ENCODE peak calls at places on chromosomes 5 and 9, in seven cellular contexts. R, N, M, B, X, K and Y are unnamed samples.

GRCh38 chr9:105244996-105245719 is 707 bp downstream of the SLC44A1 start:
- DNase-seq in K (peak), M (peak), B (peak), N (peak), X (peak), R (peak), Y (peak)

GRCh38 chr5:73286891-73287290 is 113.9 kb downstream of the TMEM174 start:
- DNase-seq in B (no peak), X (no peak), K (no peak), N (no peak), M (no peak), R (no peak), Y (no peak)

GRCh38 chr9:100601216-100601615 is 23.3 kb downstream of the CAVIN4 start:
- DNase-seq in K (peak), B (peak), M (peak), N (peak), R (peak), X (no peak), Y (peak)

GRCh38 chr5:147427784-147428401 is 82.0 kb downstream of the DPYSL3 start:
- DNase-seq in X (no peak), N (no peak), R (no peak), B (no peak), M (no peak), K (no peak), Y (no peak)

GRCh38 chr5:142571351-142571750 is 114.5 kb downstream of the FGF1 start:
- DNase-seq in R (no peak), X (no peak), N (no peak), M (peak), K (no peak), B (no peak), Y (no peak)

GRCh38 chr9:130295431-130295830 is 29.9 kb downstream of the HMCN2 start:
- DNase-seq in R (no peak), M (no peak), B (no peak), K (no peak), X (no peak), N (no peak), Y (no peak)

GRCh38 chr9:125548141-125548540 is 158.9 kb downstream of the MAPKAP1 start:
- DNase-seq in B (no peak), X (no peak), N (no peak), M (no peak), R (no peak), K (no peak), Y (no peak)

GRCh38 chr9:93280661-93281259 is 96.8 kb downstream of the WNK2 start:
- DNase-seq in N (no peak), R (no peak), M (no peak), X (no peak), K (no peak), B (no peak), Y (no peak)

GRCh38 chr5:121174351-121174750 is 677.3 kb upstream of the FTMT start:
- DNase-seq in K (no peak), N (no peak), X (no peak), B (no peak), M (no peak), R (no peak), Y (no peak)

GRCh38 chr9:121720311-121720991 is 69.0 kb downstream of the DAB2IP start:
- DNase-seq in M (no peak), X (peak), K (no peak), R (peak), N (no peak), B (no peak), Y (no peak)

GRCh38 chr9:95003694-95004451 is 277.4 kb downstream of the AOPEP start:
- DNase-seq in B (peak), X (peak), R (peak), M (peak), N (no peak), K (peak), Y (no peak)

GRCh38 chr5:139446956-139447779 is 7.8 kb upstream of the DNAJC18 start:
- DNase-seq in N (no peak), B (no peak), K (no peak), X (no peak), R (no peak), M (no peak), Y (no peak)

GRCh38 chr5:41925555-41925946 is 470 bp downstream of the FBXO4 start:
- DNase-seq in R (no peak), N (peak), K (peak), B (no peak), X (peak), M (peak), Y (peak)

GRCh38 chr5:76337949-76338589 is 65.0 kb upstream of the IQGAP2 start:
- DNase-seq in B (peak), N (peak), R (peak), M (peak), X (no peak), K (no peak), Y (no peak)

GRCh38 chr9:120841930-120842684 is 615 bp downstream of the PSMD5 start:
- DNase-seq in K (no peak), B (peak), M (no peak), N (peak), X (no peak), R (no peak), Y (no peak)

GRCh38 chr9:35903049-35903448 is 3.0 kb upstream of the HRCT1 start:
- DNase-seq in R (no peak), N (peak), M (peak), B (peak), K (peak), X (no peak), Y (no peak)

GRCh38 chr9:94808926-94809700 is 82.6 kb downstream of the AOPEP start:
- DNase-seq in K (no peak), M (no peak), N (no peak), R (no peak), X (no peak), B (no peak), Y (no peak)

GRCh38 chr9:110996436-110997224 is 41.6 kb downstream of the LPAR1 start:
- DNase-seq in M (no peak), K (peak), B (no peak), N (no peak), R (no peak), X (no peak), Y (no peak)

GRCh38 chr9:130185494-130186005 is 13.3 kb downstream of the NCS1 start:
- DNase-seq in M (no peak), K (no peak), N (no peak), R (no peak), X (no peak), B (no peak), Y (no peak)

GRCh38 chr5:89901983-89902382 is 507.6 kb downstream of the CETN3 start:
- DNase-seq in N (no peak), R (no peak), M (no peak), X (no peak), K (peak), B (no peak), Y (peak)

GRCh38 chr5:119396265-119396664 is 40.4 kb downstream of the TNFAIP8 start:
- DNase-seq in B (no peak), X (no peak), M (no peak), R (no peak), K (no peak), N (no peak), Y (no peak)

GRCh38 chr5:126016256-126016655 is 407.0 kb upstream of the GRAMD2B start:
- DNase-seq in B (no peak), N (no peak), K (peak), X (no peak), R (no peak), M (no peak), Y (peak)

GRCh38 chr5:135210286-135211055 is 176.4 kb upstream of the PITX1 start:
- DNase-seq in M (peak), K (no peak), B (no peak), X (no peak), R (no peak), N (no peak), Y (no peak)

GRCh38 chr5:56494300-56494704 is 261.2 kb upstream of the ANKRD55 start:
- DNase-seq in N (no peak), K (peak), B (no peak), M (no peak), R (no peak), X (no peak), Y (no peak)

GRCh38 chr9:135032868-135033460 is 54.5 kb upstream of the OLFM1 start:
- DNase-seq in M (no peak), X (no peak), K (no peak), N (no peak), R (no peak), B (no peak), Y (no peak)

GRCh38 chr5:13553896-13554295 is 390.6 kb downstream of the DNAH5 start:
- DNase-seq in R (peak), M (no peak), X (no peak), B (peak), N (peak), K (no peak), Y (no peak)

GRCh38 chr5:54291498-54291897 is 18.9 kb downstream of the ARL15 start:
- DNase-seq in K (no peak), M (no peak), R (no peak), N (no peak), B (no peak), X (no peak), Y (no peak)

GRCh38 chr5:176342766-176343458 is 18.7 kb downstream of the KIAA1191 start:
- DNase-seq in X (no peak), B (no peak), K (no peak), N (no peak), R (no peak), M (no peak), Y (no peak)

GRCh38 chr5:88509403-88509802 is 240.8 kb upstream of the TMEM161B start:
- DNase-seq in X (no peak), M (peak), R (no peak), K (no peak), B (no peak), N (no peak), Y (no peak)

GRCh38 chr5:151164687-151165392 is 7.3 kb upstream of the ANXA6 start:
- DNase-seq in R (peak), N (peak), M (peak), K (peak), X (no peak), B (peak), Y (peak)

GRCh38 chr5:144404021-144404420 is 233.3 kb downstream of the KCTD16 start:
- DNase-seq in M (no peak), N (no peak), X (no peak), K (no peak), B (peak), R (no peak), Y (no peak)

GRCh38 chr5:148912146-148912545 is 85.7 kb downstream of the ADRB2 start:
- DNase-seq in N (no peak), K (no peak), X (no peak), M (no peak), R (no peak), B (no peak), Y (no peak)
- TF ChIP-seq CTCF in N (no peak), K (no peak), X (no peak), M (no peak), R (no peak), B (no peak), Y (no peak)

GRCh38 chr5:6684075-6684474 is 29.2 kb upstream of the TENT4A start:
- DNase-seq in B (no peak), R (no peak), N (no peak), M (no peak), X (no peak), K (no peak), Y (no peak)

GRCh38 chr5:6686501-6686900 is 26.7 kb upstream of the TENT4A start:
- DNase-seq in B (no peak), K (no peak), N (no peak), R (no peak), M (no peak), X (no peak), Y (no peak)

GRCh38 chr5:6687501-6687900 is 25.7 kb upstream of the TENT4A start:
- DNase-seq in B (no peak), X (no peak), K (no peak), R (no peak), M (no peak), N (no peak), Y (no peak)

GRCh38 chr5:6683241-6683640 is 30.0 kb upstream of the TENT4A start:
- DNase-seq in R (no peak), K (no peak), M (no peak), N (no peak), B (no peak), X (no peak), Y (no peak)

GRCh38 chr5:6686916-6687409 is 26.3 kb upstream of the TENT4A start:
- DNase-seq in B (peak), N (no peak), X (no peak), R (no peak), K (no peak), M (no peak), Y (no peak)
- H3K4me3 ChIP-seq in B (peak), N (no peak), X (no peak), R (no peak), K (peak), M (no peak), Y (peak)

GRCh38 chr9:127930298-127931091 is at the start of gene PIP5KL1:
- DNase-seq in M (peak), B (peak), K (peak), N (peak), R (peak), X (peak), Y (peak)
- TF ChIP-seq CTCF in M (peak), B (peak), K (no peak), N (peak), R (no peak), X (no peak), Y (peak)

DNA sequence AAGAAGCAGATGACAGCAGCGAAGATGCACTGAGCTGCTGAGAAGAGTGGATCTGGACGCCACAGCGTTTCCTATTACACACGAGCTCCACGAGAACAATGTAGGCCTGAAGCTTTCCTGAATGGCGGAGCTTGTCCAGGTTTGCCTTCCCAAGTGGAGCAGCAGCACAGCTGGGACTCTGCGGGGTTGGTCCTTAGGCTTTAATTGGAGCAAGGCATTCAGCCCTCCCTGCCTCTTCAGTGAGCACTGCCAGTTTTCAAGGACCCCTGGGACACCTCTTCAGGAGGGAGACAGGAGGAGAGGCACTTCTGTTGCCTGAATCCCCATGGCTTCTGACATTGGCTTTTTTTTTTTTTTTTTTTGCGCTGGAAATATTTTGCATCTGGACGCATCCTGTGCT is 179.4 kb downstream of the SEMA6A start:
- DNase-seq in X (no peak), B (no peak), M (peak), N (no peak), R (no peak), K (no peak), Y (no peak)
- H3K4me3 ChIP-seq in X (no peak), B (no peak), M (no peak), N (no peak), R (no peak), K (no peak), Y (no peak)

GRCh38 chr5:149847611-149848010 is 97.0 kb downstream of the PDE6A start:
- DNase-seq in R (no peak), X (no peak), N (no peak), K (no peak), M (no peak), B (no peak), Y (no peak)

GRCh38 chr5:149849280-149849985 is 95.2 kb downstream of the PDE6A start:
- DNase-seq in R (no peak), N (no peak), K (no peak), B (no peak), X (no peak), M (no peak), Y (no peak)

GRCh38 chr5:149851211-149851610 is 93.4 kb downstream of the PDE6A start:
- DNase-seq in B (no peak), R (no peak), N (no peak), X (no peak), K (no peak), M (peak), Y (no peak)

GRCh38 chr5:149853019-149853648 is 91.5 kb downstream of the PDE6A start:
- DNase-seq in K (peak), M (peak), X (no peak), B (peak), N (peak), R (peak), Y (peak)

DNA sequence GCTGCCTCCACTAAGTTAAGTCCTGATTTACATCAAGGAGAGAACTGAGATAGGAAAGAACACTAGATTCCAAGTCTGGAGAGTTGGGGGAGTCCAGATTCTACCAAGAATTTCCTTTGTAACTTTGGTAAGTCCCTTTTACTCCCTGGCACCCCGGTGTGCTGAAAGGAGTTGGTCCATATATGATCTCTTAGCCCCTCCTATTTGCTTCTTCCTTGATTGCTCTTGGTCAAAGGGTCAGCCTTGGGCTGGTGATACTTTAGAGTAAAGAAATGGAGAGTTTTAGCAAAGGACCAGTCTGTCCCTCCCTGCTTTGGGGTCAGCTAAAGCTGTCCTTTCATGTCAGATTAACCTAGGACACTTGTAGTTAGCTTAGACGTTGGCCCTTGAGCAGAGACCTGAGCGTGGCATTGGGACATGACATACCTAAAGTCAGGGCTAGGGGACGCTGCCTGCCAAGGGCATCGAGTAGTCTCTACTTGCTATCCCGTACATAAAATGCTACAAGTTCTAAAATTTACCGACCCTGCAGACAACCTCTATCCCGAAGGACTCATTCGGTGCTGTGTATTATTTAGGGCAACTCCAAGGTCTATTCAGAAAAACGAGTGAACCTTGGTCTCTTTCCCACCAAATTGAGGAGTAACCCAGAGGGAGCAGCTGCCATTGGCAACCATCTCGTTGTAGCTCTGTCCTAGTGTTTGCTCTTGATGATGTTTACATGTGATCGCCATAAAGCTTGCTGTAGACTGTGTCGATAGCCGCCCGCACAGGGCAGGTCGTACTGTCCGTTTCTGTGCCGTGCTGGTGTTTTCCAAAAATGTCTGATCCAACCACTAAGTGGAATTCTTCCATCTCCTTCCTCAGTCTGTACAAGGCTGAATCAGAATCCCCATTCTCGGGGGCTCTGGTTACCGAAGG is 94.3 kb downstream of the PDE6A start:
- DNase-seq in X (no peak), R (no peak), B (peak), N (no peak), K (no peak), M (no peak), Y (no peak)
- TF ChIP-seq CTCF in X (peak), R (no peak), B (peak), N (no peak), K (no peak), M (no peak), Y (no peak)

DNA sequence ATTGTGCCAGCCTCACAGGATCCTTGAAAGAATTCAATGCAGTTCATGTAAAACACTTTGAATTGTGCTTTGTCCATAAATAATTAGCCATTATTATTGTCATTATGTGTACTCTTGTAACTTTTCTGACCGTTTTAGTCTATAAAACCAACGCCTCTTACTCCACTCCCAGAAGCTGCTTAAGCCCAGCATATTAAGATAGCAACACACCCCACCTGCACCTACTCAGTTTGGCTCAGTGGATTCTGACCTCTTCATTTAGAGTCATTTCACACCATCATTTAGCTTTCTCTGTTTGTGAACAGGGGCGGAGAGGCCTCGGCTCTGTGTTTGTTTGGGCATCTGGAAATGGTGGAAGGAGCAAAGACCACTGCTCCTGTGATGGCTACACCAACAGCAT is 205.1 kb downstream of the PCSK5 start:
- DNase-seq in B (no peak), X (no peak), N (no peak), M (no peak), K (no peak), R (no peak), Y (no peak)
- H3K4me3 ChIP-seq in B (no peak), X (no peak), N (no peak), M (no peak), K (no peak), R (no peak), Y (no peak)

GRCh38 chr9:136852664-136853595 is 784 bp downstream of the MAMDC4 start:
- DNase-seq in N (no peak), X (peak), M (no peak), B (no peak), K (no peak), R (no peak), Y (no peak)

GRCh38 chr9:136854113-136854841 is 2.1 kb downstream of the MAMDC4 start:
- DNase-seq in B (no peak), K (no peak), R (no peak), N (no peak), M (no peak), X (no peak), Y (no peak)

GRCh38 chr9:136854842-136855460 is 2.8 kb downstream of the MAMDC4 start:
- DNase-seq in N (no peak), X (no peak), M (no peak), B (no peak), K (no peak), R (no peak), Y (no peak)

GRCh38 chr9:136851941-136852663 is at the start of gene MAMDC4:
- DNase-seq in X (peak), N (no peak), M (no peak), K (no peak), B (no peak), R (no peak), Y (no peak)

GRCh38 chr9:136853596-136854112 is 1.5 kb downstream of the MAMDC4 start:
- DNase-seq in B (no peak), M (no peak), X (no peak), N (no peak), K (no peak), R (no peak), Y (no peak)
- TF ChIP-seq CTCF in B (no peak), M (no peak), X (no peak), N (no peak), K (no peak), R (no peak), Y (no peak)